ENCODE peak calls at places on chromosome 3, in nine cellular contexts. P, D, X, I, M, K, E, W and O are unnamed samples.

GRCh38 chr3:126342991-126343661 is 14.1 kb downstream of the KLF15 start:
- DNase-seq in P (no peak), D (no peak), X (peak), I (no peak), M (no peak), K (no peak), E (peak), W (no peak), O (no peak)

GRCh38 chr3:69907554-69907953 is 92.0 kb upstream of the SAMMSON start:
- DNase-seq in P (no peak), D (no peak), X (no peak), I (no peak), M (no peak), K (no peak), E (no peak), W (no peak), O (no peak)

GRCh38 chr3:82671466-82671865 is 910.0 kb upstream of the GBE1 start:
- DNase-seq in P (no peak), D (no peak), X (no peak), I (no peak), M (no peak), K (no peak), E (no peak), W (no peak), O (no peak)

GRCh38 chr3:35307296-35307695 is 332.0 kb upstream of the ARPP21 start:
- DNase-seq in P (no peak), D (no peak), X (no peak), I (no peak), M (no peak), K (no peak), E (no peak), W (peak), O (no peak)

GRCh38 chr3:4421121-4421520 is 45.9 kb downstream of the SUMF1 start:
- DNase-seq in P (peak), D (no peak), X (no peak), I (no peak), M (no peak), K (no peak), E (no peak), W (no peak), O (no peak)

GRCh38 chr3:77466562-77466961 is 426.7 kb downstream of the ROBO2 start:
- DNase-seq in P (no peak), D (no peak), X (no peak), I (no peak), M (no peak), K (no peak), E (no peak), W (no peak), O (no peak)

GRCh38 chr3:10517616-10518015 is 12.2 kb upstream of the ATP2B2 start:
- DNase-seq in P (no peak), D (no peak), X (peak), I (no peak), M (no peak), K (no peak), E (peak), W (peak), O (no peak)

GRCh38 chr3:159488657-159489056 is 500.0 kb upstream of the IL12A start:
- DNase-seq in P (no peak), D (no peak), X (no peak), I (no peak), M (no peak), K (no peak), E (no peak), W (no peak), O (no peak)

GRCh38 chr3:5017953-5018531 is 38.8 kb downstream of the BHLHE40 start:
- DNase-seq in P (no peak), D (no peak), X (no peak), I (no peak), M (no peak), K (no peak), E (no peak), W (no peak), O (no peak)

GRCh38 chr3:187952849-187953248 is 201.1 kb upstream of the LPP start:
- DNase-seq in P (no peak), D (no peak), X (no peak), I (no peak), M (no peak), K (no peak), E (peak), W (no peak), O (no peak)

GRCh38 chr3:82261013-82261412 is 499.6 kb upstream of the GBE1 start:
- DNase-seq in P (no peak), D (no peak), X (no peak), I (no peak), M (no peak), K (no peak), E (no peak), W (no peak), O (no peak)

GRCh38 chr3:45795882-45796765 is at the start of gene SLC6A20:
- DNase-seq in P (no peak), D (peak), X (peak), I (no peak), M (no peak), K (no peak), E (peak), W (no peak), O (no peak)

GRCh38 chr3:109707642-109708041 is 370.3 kb upstream of the DPPA4 start:
- DNase-seq in P (no peak), D (no peak), X (no peak), I (no peak), M (no peak), K (no peak), E (no peak), W (no peak), O (no peak)

GRCh38 chr3:85912981-85913380 is 954.2 kb downstream of the CADM2 start:
- DNase-seq in P (no peak), D (no peak), X (no peak), I (no peak), M (no peak), K (no peak), E (no peak), W (no peak), O (no peak)

GRCh38 chr3:134312072-134312872 is 61.6 kb upstream of the RYK start:
- DNase-seq in P (peak), D (no peak), X (no peak), I (no peak), M (no peak), K (no peak), E (peak), W (peak), O (no peak)

GRCh38 chr3:24472358-24472757 is 22.3 kb downstream of the THRB start:
- DNase-seq in P (no peak), D (no peak), X (no peak), I (no peak), M (no peak), K (no peak), E (no peak), W (no peak), O (no peak)

GRCh38 chr3:98699132-98699531 is 64.0 kb upstream of the ST3GAL6 start:
- DNase-seq in P (no peak), D (no peak), X (no peak), I (no peak), M (no peak), K (no peak), E (no peak), W (no peak), O (peak)

GRCh38 chr3:66428733-66429132 is 72.1 kb downstream of the LRIG1 start:
- DNase-seq in P (peak), D (no peak), X (no peak), I (peak), M (no peak), K (peak), E (no peak), W (peak), O (peak)

GRCh38 chr3:100879445-100879844 is 113.8 kb downstream of the ABI3BP start:
- DNase-seq in P (no peak), D (no peak), X (no peak), I (no peak), M (no peak), K (no peak), E (no peak), W (no peak), O (no peak)

GRCh38 chr3:101216710-101217457 is 103.5 kb downstream of the IMPG2 start:
- DNase-seq in P (peak), D (no peak), X (no peak), I (no peak), M (no peak), K (no peak), E (no peak), W (no peak), O (no peak)

GRCh38 chr3:59456852-59457485 is 407.1 kb upstream of the CFAP20DC start:
- DNase-seq in P (peak), D (no peak), X (no peak), I (no peak), M (no peak), K (no peak), E (no peak), W (no peak), O (no peak)

GRCh38 chr3:71107926-71108325 is 475.6 kb downstream of the FOXP1 start:
- DNase-seq in P (no peak), D (no peak), X (no peak), I (no peak), M (no peak), K (no peak), E (no peak), W (no peak), O (no peak)

GRCh38 chr3:109136533-109136932 is at the start of gene C3orf85:
- DNase-seq in P (no peak), D (no peak), X (no peak), I (no peak), M (no peak), K (no peak), E (no peak), W (no peak), O (no peak)

GRCh38 chr3:157872902-157873301 is 233.3 kb downstream of the SHOX2 start:
- DNase-seq in P (no peak), D (no peak), X (no peak), I (no peak), M (no peak), K (no peak), E (no peak), W (no peak), O (no peak)